ENCODE peak calls at places on chromosomes 3 and 15, in nine cellular contexts. One of them, this sample, is unnamed.

GRCh38 chr3:16423298-16423697 is 90.2 kb downstream of the RFTN1 start:
- DNase-seq in left lung: no peak
- DNase-seq in Right ventricle myocardium superior: no peak
- DNase-seq in breast epithelium: no peak
- DNase-seq in NK-92 treated with Interleukin-12 subunit alpha and Interleukin-12 subunit beta, amount 100 ng/mL, for 24 hours: no peak
- DNase-seq in activated CD4-positive, alpha-beta T cell treated with anti-CD3 and anti-CD28 coated beads, Interleukin-2, amount 50 U/mL, for 48 hours: no peak
- DNase-seq in midbrain: no peak
- DNase-seq in T1000: no peak
- DNase-seq in ecto neural progenitor cell: no peak
- DNase-seq in this sample: no peak

GRCh38 chr3:64049136-64049535 is 25.8 kb upstream of the PSMD6 start:
- DNase-seq in Right ventricle myocardium superior: no peak
- DNase-seq in T1000: no peak
- DNase-seq in midbrain: no peak
- DNase-seq in left lung: no peak
- DNase-seq in activated CD4-positive, alpha-beta T cell treated with anti-CD3 and anti-CD28 coated beads, Interleukin-2, amount 50 U/mL, for 48 hours: peak; percentile 22
- DNase-seq in breast epithelium: no peak
- DNase-seq in ecto neural progenitor cell: no peak
- DNase-seq in NK-92 treated with Interleukin-12 subunit alpha and Interleukin-12 subunit beta, amount 100 ng/mL, for 24 hours: no peak
- DNase-seq in this sample: no peak

GRCh38 chr3:22748453-22748852 is 454.7 kb upstream of the UBE2E2 start:
- DNase-seq in left lung: no peak
- DNase-seq in breast epithelium: no peak
- DNase-seq in ecto neural progenitor cell: no peak
- DNase-seq in NK-92 treated with Interleukin-12 subunit alpha and Interleukin-12 subunit beta, amount 100 ng/mL, for 24 hours: no peak
- DNase-seq in T1000: no peak
- DNase-seq in activated CD4-positive, alpha-beta T cell treated with anti-CD3 and anti-CD28 coated beads, Interleukin-2, amount 50 U/mL, for 48 hours: no peak
- DNase-seq in Right ventricle myocardium superior: no peak
- DNase-seq in midbrain: no peak
- DNase-seq in this sample: no peak

GRCh38 chr3:52636673-52637072 is 49.0 kb downstream of the PBRM1 start:
- DNase-seq in NK-92 treated with Interleukin-12 subunit alpha and Interleukin-12 subunit beta, amount 100 ng/mL, for 24 hours: no peak
- DNase-seq in breast epithelium: no peak
- DNase-seq in T1000: no peak
- DNase-seq in ecto neural progenitor cell: no peak
- DNase-seq in left lung: peak; percentile 36
- DNase-seq in midbrain: no peak
- DNase-seq in activated CD4-positive, alpha-beta T cell treated with anti-CD3 and anti-CD28 coated beads, Interleukin-2, amount 50 U/mL, for 48 hours: no peak
- DNase-seq in Right ventricle myocardium superior: no peak
- DNase-seq in this sample: no peak

GRCh38 chr3:118587037-118587741 is 447.5 kb downstream of the IGSF11 start:
- DNase-seq in NK-92 treated with Interleukin-12 subunit alpha and Interleukin-12 subunit beta, amount 100 ng/mL, for 24 hours: no peak
- DNase-seq in ecto neural progenitor cell: no peak
- DNase-seq in activated CD4-positive, alpha-beta T cell treated with anti-CD3 and anti-CD28 coated beads, Interleukin-2, amount 50 U/mL, for 48 hours: no peak
- DNase-seq in breast epithelium: no peak
- DNase-seq in left lung: no peak
- DNase-seq in T1000: no peak
- DNase-seq in midbrain: no peak
- DNase-seq in Right ventricle myocardium superior: no peak
- DNase-seq in this sample: no peak

GRCh38 chr3:187205683-187206082 is 8.4 kb downstream of the RTP1 start:
- DNase-seq in Right ventricle myocardium superior: no peak
- DNase-seq in T1000: no peak
- DNase-seq in ecto neural progenitor cell: no peak
- DNase-seq in breast epithelium: no peak
- DNase-seq in midbrain: no peak
- DNase-seq in left lung: no peak
- DNase-seq in activated CD4-positive, alpha-beta T cell treated with anti-CD3 and anti-CD28 coated beads, Interleukin-2, amount 50 U/mL, for 48 hours: no peak
- DNase-seq in NK-92 treated with Interleukin-12 subunit alpha and Interleukin-12 subunit beta, amount 100 ng/mL, for 24 hours: no peak
- DNase-seq in this sample: no peak

GRCh38 chr15:44385344-44385942 is 42.0 kb upstream of the CTDSPL2 start:
- DNase-seq in left lung: no peak
- DNase-seq in Right ventricle myocardium superior: no peak
- DNase-seq in T1000: no peak
- DNase-seq in midbrain: no peak
- DNase-seq in NK-92 treated with Interleukin-12 subunit alpha and Interleukin-12 subunit beta, amount 100 ng/mL, for 24 hours: no peak
- DNase-seq in activated CD4-positive, alpha-beta T cell treated with anti-CD3 and anti-CD28 coated beads, Interleukin-2, amount 50 U/mL, for 48 hours: no peak
- DNase-seq in breast epithelium: no peak
- DNase-seq in ecto neural progenitor cell: no peak
- DNase-seq in this sample: no peak

GRCh38 chr3:81214626-81215025 is 546.8 kb downstream of the GBE1 start:
- DNase-seq in NK-92 treated with Interleukin-12 subunit alpha and Interleukin-12 subunit beta, amount 100 ng/mL, for 24 hours: no peak
- DNase-seq in T1000: no peak
- DNase-seq in left lung: no peak
- DNase-seq in breast epithelium: no peak
- DNase-seq in activated CD4-positive, alpha-beta T cell treated with anti-CD3 and anti-CD28 coated beads, Interleukin-2, amount 50 U/mL, for 48 hours: no peak
- DNase-seq in Right ventricle myocardium superior: no peak
- DNase-seq in ecto neural progenitor cell: no peak
- DNase-seq in midbrain: no peak
- DNase-seq in this sample: no peak

GRCh38 chr3:132283440-132283839 is 33.8 kb upstream of the ACP3 start:
- DNase-seq in midbrain: peak; percentile 38
- DNase-seq in T1000: no peak
- DNase-seq in left lung: no peak
- DNase-seq in ecto neural progenitor cell: no peak
- DNase-seq in Right ventricle myocardium superior: no peak
- DNase-seq in breast epithelium: no peak
- DNase-seq in NK-92 treated with Interleukin-12 subunit alpha and Interleukin-12 subunit beta, amount 100 ng/mL, for 24 hours: no peak
- DNase-seq in activated CD4-positive, alpha-beta T cell treated with anti-CD3 and anti-CD28 coated beads, Interleukin-2, amount 50 U/mL, for 48 hours: no peak
- DNase-seq in this sample: peak; percentile 89

GRCh38 chr3:39814007-39814406 is 4.6 kb downstream of the MYRIP start:
- DNase-seq in midbrain: no peak
- DNase-seq in Right ventricle myocardium superior: no peak
- DNase-seq in T1000: no peak
- DNase-seq in NK-92 treated with Interleukin-12 subunit alpha and Interleukin-12 subunit beta, amount 100 ng/mL, for 24 hours: no peak
- DNase-seq in breast epithelium: no peak
- DNase-seq in ecto neural progenitor cell: no peak
- DNase-seq in left lung: no peak
- DNase-seq in activated CD4-positive, alpha-beta T cell treated with anti-CD3 and anti-CD28 coated beads, Interleukin-2, amount 50 U/mL, for 48 hours: no peak
- DNase-seq in this sample: no peak

GRCh38 chr3:116453676-116454346 is 8.5 kb upstream of the LSAMP start:
- DNase-seq in T1000: no peak
- DNase-seq in NK-92 treated with Interleukin-12 subunit alpha and Interleukin-12 subunit beta, amount 100 ng/mL, for 24 hours: no peak
- DNase-seq in breast epithelium: no peak
- DNase-seq in midbrain: peak; percentile 35
- DNase-seq in ecto neural progenitor cell: no peak
- DNase-seq in activated CD4-positive, alpha-beta T cell treated with anti-CD3 and anti-CD28 coated beads, Interleukin-2, amount 50 U/mL, for 48 hours: no peak
- DNase-seq in Right ventricle myocardium superior: no peak
- DNase-seq in left lung: no peak
- DNase-seq in this sample: no peak

GRCh38 chr15:70064441-70064840 is 33.3 kb downstream of the TLE3 start:
- DNase-seq in left lung: no peak
- DNase-seq in T1000: no peak
- DNase-seq in activated CD4-positive, alpha-beta T cell treated with anti-CD3 and anti-CD28 coated beads, Interleukin-2, amount 50 U/mL, for 48 hours: no peak
- DNase-seq in ecto neural progenitor cell: no peak
- DNase-seq in Right ventricle myocardium superior: no peak
- DNase-seq in breast epithelium: no peak
- DNase-seq in NK-92 treated with Interleukin-12 subunit alpha and Interleukin-12 subunit beta, amount 100 ng/mL, for 24 hours: no peak
- DNase-seq in midbrain: no peak
- DNase-seq in this sample: no peak

GRCh38 chr15:91627473-91628309 is 225.8 kb upstream of the SLCO3A1 start:
- DNase-seq in midbrain: peak; percentile 41
- DNase-seq in NK-92 treated with Interleukin-12 subunit alpha and Interleukin-12 subunit beta, amount 100 ng/mL, for 24 hours: no peak
- DNase-seq in Right ventricle myocardium superior: peak; percentile 78
- DNase-seq in ecto neural progenitor cell: no peak
- DNase-seq in T1000: no peak
- DNase-seq in activated CD4-positive, alpha-beta T cell treated with anti-CD3 and anti-CD28 coated beads, Interleukin-2, amount 50 U/mL, for 48 hours: no peak
- DNase-seq in breast epithelium: no peak
- DNase-seq in left lung: peak; percentile 78
- DNase-seq in this sample: no peak

GRCh38 chr3:152193673-152194267 is 75.0 kb upstream of the MBNL1 start:
- DNase-seq in Right ventricle myocardium superior: no peak
- DNase-seq in NK-92 treated with Interleukin-12 subunit alpha and Interleukin-12 subunit beta, amount 100 ng/mL, for 24 hours: peak; percentile 31
- DNase-seq in T1000: no peak
- DNase-seq in activated CD4-positive, alpha-beta T cell treated with anti-CD3 and anti-CD28 coated beads, Interleukin-2, amount 50 U/mL, for 48 hours: peak; percentile 48
- DNase-seq in breast epithelium: no peak
- DNase-seq in ecto neural progenitor cell: no peak
- DNase-seq in midbrain: no peak
- DNase-seq in left lung: no peak
- DNase-seq in this sample: no peak

GRCh38 chr3:142976621-142977398 is 13.3 kb upstream of the PAQR9 start:
- DNase-seq in Right ventricle myocardium superior: peak; percentile 93
- DNase-seq in midbrain: peak; percentile 54
- DNase-seq in T1000: peak; percentile 84
- DNase-seq in ecto neural progenitor cell: no peak
- DNase-seq in activated CD4-positive, alpha-beta T cell treated with anti-CD3 and anti-CD28 coated beads, Interleukin-2, amount 50 U/mL, for 48 hours: no peak
- DNase-seq in NK-92 treated with Interleukin-12 subunit alpha and Interleukin-12 subunit beta, amount 100 ng/mL, for 24 hours: no peak
- DNase-seq in breast epithelium: no peak
- DNase-seq in left lung: peak; percentile 83
- DNase-seq in this sample: no peak

GRCh38 chr3:49017646-49017977 is 768 bp downstream of the DALRD3 start:
- DNase-seq in breast epithelium: no peak
- DNase-seq in ecto neural progenitor cell: no peak
- DNase-seq in NK-92 treated with Interleukin-12 subunit alpha and Interleukin-12 subunit beta, amount 100 ng/mL, for 24 hours: no peak
- DNase-seq in left lung: no peak
- DNase-seq in activated CD4-positive, alpha-beta T cell treated with anti-CD3 and anti-CD28 coated beads, Interleukin-2, amount 50 U/mL, for 48 hours: peak; percentile 33
- DNase-seq in T1000: no peak
- DNase-seq in midbrain: no peak
- DNase-seq in Right ventricle myocardium superior: no peak
- DNase-seq in this sample: no peak

GRCh38 chr3:177626014-177626413 is 428.7 kb upstream of the TBL1XR1 start:
- DNase-seq in breast epithelium: no peak
- DNase-seq in T1000: no peak
- DNase-seq in ecto neural progenitor cell: no peak
- DNase-seq in NK-92 treated with Interleukin-12 subunit alpha and Interleukin-12 subunit beta, amount 100 ng/mL, for 24 hours: no peak
- DNase-seq in Right ventricle myocardium superior: no peak
- DNase-seq in left lung: no peak
- DNase-seq in midbrain: no peak
- DNase-seq in activated CD4-positive, alpha-beta T cell treated with anti-CD3 and anti-CD28 coated beads, Interleukin-2, amount 50 U/mL, for 48 hours: no peak
- DNase-seq in this sample: no peak

GRCh38 chr3:52721002-52721741 is 15.3 kb downstream of the SPCS1 start:
- DNase-seq in breast epithelium: no peak
- DNase-seq in midbrain: peak; percentile 14
- DNase-seq in activated CD4-positive, alpha-beta T cell treated with anti-CD3 and anti-CD28 coated beads, Interleukin-2, amount 50 U/mL, for 48 hours: no peak
- DNase-seq in NK-92 treated with Interleukin-12 subunit alpha and Interleukin-12 subunit beta, amount 100 ng/mL, for 24 hours: no peak
- DNase-seq in ecto neural progenitor cell: no peak
- DNase-seq in Right ventricle myocardium superior: no peak
- DNase-seq in left lung: no peak
- DNase-seq in T1000: no peak
- DNase-seq in this sample: no peak

GRCh38 chr15:40957581-40958051 is 4.3 kb downstream of the CHAC1 start:
- DNase-seq in Right ventricle myocardium superior: peak; percentile 75
- DNase-seq in activated CD4-positive, alpha-beta T cell treated with anti-CD3 and anti-CD28 coated beads, Interleukin-2, amount 50 U/mL, for 48 hours: no peak
- DNase-seq in left lung: no peak
- DNase-seq in ecto neural progenitor cell: no peak
- DNase-seq in breast epithelium: peak; percentile 61
- DNase-seq in NK-92 treated with Interleukin-12 subunit alpha and Interleukin-12 subunit beta, amount 100 ng/mL, for 24 hours: no peak
- DNase-seq in T1000: no peak
- DNase-seq in midbrain: peak; percentile 69
- DNase-seq in this sample: no peak

GRCh38 chr15:39404767-39405173 is 176.1 kb upstream of the THBS1 start:
- DNase-seq in ecto neural progenitor cell: no peak
- DNase-seq in breast epithelium: no peak
- DNase-seq in midbrain: no peak
- DNase-seq in activated CD4-positive, alpha-beta T cell treated with anti-CD3 and anti-CD28 coated beads, Interleukin-2, amount 50 U/mL, for 48 hours: no peak
- DNase-seq in left lung: no peak
- DNase-seq in NK-92 treated with Interleukin-12 subunit alpha and Interleukin-12 subunit beta, amount 100 ng/mL, for 24 hours: no peak
- DNase-seq in T1000: peak; percentile 85
- DNase-seq in Right ventricle myocardium superior: no peak
- DNase-seq in this sample: no peak

GRCh38 chr3:189490337-189490736 is 140.9 kb upstream of the TP63 start:
- DNase-seq in T1000: no peak
- DNase-seq in left lung: no peak
- DNase-seq in breast epithelium: no peak
- DNase-seq in Right ventricle myocardium superior: no peak
- DNase-seq in midbrain: no peak
- DNase-seq in NK-92 treated with Interleukin-12 subunit alpha and Interleukin-12 subunit beta, amount 100 ng/mL, for 24 hours: no peak
- DNase-seq in ecto neural progenitor cell: no peak
- DNase-seq in activated CD4-positive, alpha-beta T cell treated with anti-CD3 and anti-CD28 coated beads, Interleukin-2, amount 50 U/mL, for 48 hours: no peak
- DNase-seq in this sample: no peak

GRCh38 chr3:28973621-28974020 is 307.2 kb upstream of the RBMS3 start:
- DNase-seq in Right ventricle myocardium superior: no peak
- DNase-seq in left lung: no peak
- DNase-seq in NK-92 treated with Interleukin-12 subunit alpha and Interleukin-12 subunit beta, amount 100 ng/mL, for 24 hours: no peak
- DNase-seq in T1000: no peak
- DNase-seq in ecto neural progenitor cell: no peak
- DNase-seq in activated CD4-positive, alpha-beta T cell treated with anti-CD3 and anti-CD28 coated beads, Interleukin-2, amount 50 U/mL, for 48 hours: no peak
- DNase-seq in midbrain: no peak
- DNase-seq in breast epithelium: no peak
- DNase-seq in this sample: no peak